ENCODE peak calls at places on chromosomes 5 and 9, in eight cellular contexts. X is GM20000, N is WTC11, M is uterus, O is spleen, L is ELR, S is left lobe of liver, W is NCI-H1092 treated with DMSO at 0.1 percent for 48 hours. J is an unnamed sample.

GRCh38 chr9:123356851-123357747 is 1.1 kb downstream of the CRB2 start:
- DNase-seq in S (no peak), W (no peak), L (no peak), M (no peak), O (no peak), N (no peak), X (no peak), J (no peak)

GRCh38 chr9:90022474-90022873 is 417.7 kb downstream of the GADD45G start:
- DNase-seq in W (no peak), X (no peak), N (no peak), O (no peak), M (no peak), S (no peak), L (no peak), J (peak; percentile 8)

GRCh38 chr5:41843456-41844112 is 26.6 kb downstream of the OXCT1 start:
- DNase-seq in O (no peak), M (no peak), N (peak; percentile 14), L (peak; percentile 80), X (no peak), W (peak; percentile 4), S (no peak), J (peak; percentile 66)

GRCh38 chr9:97419315-97419867 is 7.5 kb downstream of the TDRD7 start:
- DNase-seq in S (no peak), X (no peak), O (no peak), W (no peak), N (no peak), M (no peak), L (peak; percentile 82), J (no peak)

GRCh38 chr5:133116601-133117000 is 64.8 kb downstream of the HSPA4 start:
- DNase-seq in S (no peak), L (no peak), X (no peak), W (no peak), N (no peak), M (no peak), O (no peak), J (no peak)

GRCh38 chr5:149666212-149666852 is 63.8 kb upstream of the PPARGC1B start:
- DNase-seq in S (peak; percentile 36), M (no peak), L (peak; percentile 57), N (no peak), O (no peak), X (no peak), W (no peak), J (peak; percentile 92)

GRCh38 chr5:54882841-54883240 is 102.6 kb downstream of the ESM1 start:
- DNase-seq in S (no peak), N (no peak), X (no peak), W (no peak), O (no peak), M (no peak), L (no peak), J (no peak)

GRCh38 chr5:115842952-115843351 is 1.2 kb downstream of the AP3S1 start:
- DNase-seq in L (peak; percentile 27), N (no peak), W (peak; percentile 3), S (no peak), O (no peak), M (no peak), X (no peak), J (no peak)

GRCh38 chr9:79447760-79448159 is 124.0 kb upstream of the TLE4 start:
- DNase-seq in O (no peak), W (no peak), S (no peak), N (no peak), M (no peak), X (no peak), L (no peak), J (no peak)

GRCh38 chr9:129552064-129552463 is 68.8 kb downstream of the C9orf50 start:
- DNase-seq in L (no peak), M (no peak), O (no peak), S (no peak), X (peak; percentile 2), W (no peak), N (no peak), J (no peak)

GRCh38 chr5:136526021-136526420 is 160.7 kb upstream of the TRPC7 start:
- DNase-seq in S (no peak), W (no peak), N (no peak), L (no peak), M (no peak), X (no peak), O (no peak), J (no peak)

GRCh38 chr9:111102793-111103474 is 64.7 kb upstream of the LPAR1 start:
- DNase-seq in M (no peak), N (no peak), O (no peak), X (no peak), S (no peak), L (peak; percentile 6), W (no peak), J (no peak)

GRCh38 chr5:74951855-74952254 is 85.7 kb upstream of the FAM169A start:
- DNase-seq in X (no peak), N (no peak), L (no peak), M (no peak), W (no peak), S (no peak), O (no peak), J (no peak)

GRCh38 chr9:133897675-133898074 is 94.4 kb downstream of the VAV2 start:
- DNase-seq in L (no peak), O (no peak), W (peak; percentile 8), S (no peak), N (no peak), M (no peak), X (no peak), J (peak; percentile 69)

GRCh38 chr5:73363911-73364730 is 84.5 kb downstream of the FOXD1 start:
- DNase-seq in M (no peak), X (no peak), W (no peak), S (no peak), N (no peak), L (peak; percentile 56), O (no peak), J (peak; percentile 44)

GRCh38 chr9:132077881-132078280 is 1.8 kb downstream of the MED27 start:
- DNase-seq in N (no peak), M (no peak), L (no peak), O (no peak), X (no peak), W (no peak), S (no peak), J (no peak)

GRCh38 chr9:16970321-16970720 is 99.9 kb upstream of the BNC2 start:
- DNase-seq in X (no peak), O (no peak), W (no peak), N (no peak), L (no peak), M (no peak), S (no peak), J (no peak)

GRCh38 chr5:37054391-37054790 is 177.8 kb downstream of the NIPBL start:
- DNase-seq in X (no peak), W (no peak), M (no peak), S (no peak), N (no peak), O (no peak), L (no peak), J (no peak)

GRCh38 chr5:78574731-78575161 is 73.8 kb downstream of the LHFPL2 start:
- DNase-seq in M (no peak), O (no peak), W (no peak), S (no peak), N (no peak), X (peak; percentile 29), L (peak; percentile 63), J (peak; percentile 49)

GRCh38 chr5:175686396-175686795 is 28.5 kb downstream of the HRH2 start:
- DNase-seq in N (no peak), M (no peak), X (no peak), L (no peak), W (no peak), O (peak; percentile 39), S (no peak), J (no peak)

GRCh38 chr5:114055318-114055788 is 306.5 kb upstream of the KCNN2 start:
- DNase-seq in W (peak; percentile 73), S (no peak), M (peak; percentile 39), O (no peak), X (no peak), L (peak; percentile 46), N (peak; percentile 76), J (no peak)

GRCh38 chr9:133349965-133350624 is 2.1 kb downstream of the RPL7A start:
- DNase-seq in N (no peak), M (no peak), X (no peak), O (no peak), W (no peak), S (no peak), L (no peak), J (no peak)

GRCh38 chr5:74419468-74419867 is 221.1 kb downstream of the ENC1 start:
- DNase-seq in L (no peak), S (no peak), M (no peak), X (no peak), W (no peak), O (no peak), N (no peak), J (no peak)

GRCh38 chr5:119400248-119400647 is 44.4 kb downstream of the TNFAIP8 start:
- DNase-seq in M (no peak), W (no peak), O (no peak), X (no peak), S (no peak), N (no peak), L (peak; percentile 77), J (no peak)

GRCh38 chr9:135901036-135901758 is 6.1 kb downstream of the CAMSAP1 start:
- DNase-seq in X (no peak), W (no peak), S (peak; percentile 6), L (no peak), O (no peak), N (no peak), M (no peak), J (no peak)

GRCh38 chr5:111163000-111163399 is 61.2 kb upstream of the CAMK4 start:
- DNase-seq in O (no peak), X (no peak), N (no peak), L (peak; percentile 18), W (no peak), S (no peak), M (no peak), J (no peak)

GRCh38 chr9:129242971-129243561 is 65.0 kb upstream of the IER5L start:
- DNase-seq in X (no peak), L (peak; percentile 34), O (peak; percentile 59), N (no peak), M (peak; percentile 73), W (no peak), S (no peak), J (no peak)

GRCh38 chr5:116289276-116289675 is 204.5 kb downstream of the COMMD10 start:
- DNase-seq in M (no peak), N (peak; percentile 67), X (no peak), S (no peak), O (no peak), W (no peak), L (peak; percentile 20), J (no peak)